ENCODE peak calls at places on chromosomes 3 and 15, in seven cellular contexts. M is mesendoderm, O is neuronal stem cell, S is IMR-90, J is H9, F is mesenchymal stem cell, W is H1. P is an unnamed sample.

GRCh38 chr3:108067768-108068167 is 23.1 kb downstream of the CD47 start:
- DNase-seq in J (no peak), O (no peak), S (peak; percentile 21), F (no peak), W (no peak), M (no peak), P (no peak)

GRCh38 chr3:149395107-149396089 is 17.9 kb upstream of the TM4SF1 start:
- DNase-seq in O (no peak), W (no peak), J (no peak), M (no peak), S (peak; percentile 67), F (no peak), P (no peak)

GRCh38 chr3:113533534-113533892 is 1.2 kb downstream of the SIDT1 start:
- DNase-seq in F (no peak), J (no peak), S (no peak), M (no peak), W (no peak), O (no peak), P (no peak)

GRCh38 chr3:67381667-67382272 is 272.6 kb downstream of the SUCLG2 start:
- DNase-seq in S (peak; percentile 27), F (peak; percentile 30), W (no peak), M (no peak), J (no peak), O (peak; percentile 23), P (no peak)

GRCh38 chr3:69791111-69791510 is 51.8 kb downstream of the MITF start:
- DNase-seq in J (no peak), O (no peak), S (peak; percentile 84), F (peak; percentile 96), M (peak; percentile 20), W (no peak), P (peak; percentile 63)

GRCh38 chr15:39969871-39970270 is 36.0 kb downstream of the EIF2AK4 start:
- DNase-seq in J (no peak), F (peak; percentile 37), W (no peak), M (peak; percentile 18), O (no peak), S (peak; percentile 6), P (no peak)

GRCh38 chr3:46293991-46294833 is 52.0 kb downstream of the CCR3 start:
- DNase-seq in O (no peak), W (no peak), S (no peak), M (no peak), F (no peak), J (no peak), P (no peak)

GRCh38 chr3:81837071-81837593 is 75.7 kb upstream of the GBE1 start:
- DNase-seq in M (no peak), S (no peak), O (no peak), W (no peak), J (no peak), F (no peak), P (peak; percentile 3)

GRCh38 chr3:41120461-41120860 is 78.8 kb upstream of the CTNNB1 start:
- DNase-seq in S (no peak), W (no peak), O (no peak), M (no peak), F (no peak), J (no peak), P (no peak)

GRCh38 chr3:137906985-137907649 is 102.8 kb upstream of the CLDN18 start:
- DNase-seq in M (no peak), F (no peak), S (no peak), O (no peak), J (no peak), W (no peak), P (no peak)

DNA sequence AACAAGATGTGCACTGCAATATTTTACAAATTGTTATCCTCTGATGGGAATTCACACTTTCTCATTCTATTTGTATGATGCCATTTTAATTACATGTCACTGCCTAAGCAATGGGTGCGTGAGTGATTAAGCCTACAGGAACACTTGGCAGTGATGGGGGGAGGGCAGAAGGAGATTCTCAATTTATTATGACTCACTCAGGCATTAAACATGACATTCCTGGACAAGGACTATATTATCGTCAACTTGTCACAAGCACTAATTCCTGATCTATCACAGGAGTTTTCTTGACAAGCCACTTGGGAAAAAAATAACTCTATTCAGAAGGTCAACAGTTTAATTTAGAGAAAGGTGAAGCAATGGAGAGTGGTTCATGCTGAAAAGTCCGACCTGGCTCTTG is 556.8 kb downstream of the NSUN3 start:
- DNase-seq in J (no peak), M (no peak), F (no peak), S (no peak), O (no peak), W (no peak), P (no peak)
- H2AK5ac ChIP-seq in J (no peak overlapping the region), M (no peak overlapping the region), F (no peak overlapping the region), S (no peak overlapping the region), O (no peak overlapping the region), W (no peak overlapping the region), P (no peak overlapping the region)

DNA sequence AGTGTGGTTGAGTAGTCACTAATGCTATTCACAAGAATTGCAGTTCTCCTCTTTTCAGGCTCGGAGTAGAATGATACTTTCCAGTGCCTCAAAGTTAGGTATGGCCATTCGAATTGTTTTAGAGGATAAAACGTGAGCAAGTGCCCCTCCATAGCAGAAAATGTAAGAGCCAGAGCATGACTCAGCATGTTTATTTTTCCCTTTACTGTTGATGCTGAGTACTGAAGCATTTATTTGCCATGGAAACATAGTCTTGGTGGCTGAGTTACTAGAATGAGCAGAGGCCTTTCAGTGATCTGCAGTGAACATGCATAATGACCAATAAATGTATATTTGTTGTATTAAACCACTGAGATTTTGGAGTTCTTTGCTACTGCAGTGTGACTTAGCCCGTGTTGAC is 540.6 kb downstream of the NLGN1 start:
- DNase-seq in W (no peak), F (peak; percentile 79), M (peak; percentile 80), O (no peak), J (no peak), S (peak; percentile 76), P (no peak)
- H2AK5ac ChIP-seq in W (no peak overlapping the region), F (no peak overlapping the region), M (no peak overlapping the region), O (no peak overlapping the region), J (no peak overlapping the region), S (no peak overlapping the region), P (no peak overlapping the region)

DNA sequence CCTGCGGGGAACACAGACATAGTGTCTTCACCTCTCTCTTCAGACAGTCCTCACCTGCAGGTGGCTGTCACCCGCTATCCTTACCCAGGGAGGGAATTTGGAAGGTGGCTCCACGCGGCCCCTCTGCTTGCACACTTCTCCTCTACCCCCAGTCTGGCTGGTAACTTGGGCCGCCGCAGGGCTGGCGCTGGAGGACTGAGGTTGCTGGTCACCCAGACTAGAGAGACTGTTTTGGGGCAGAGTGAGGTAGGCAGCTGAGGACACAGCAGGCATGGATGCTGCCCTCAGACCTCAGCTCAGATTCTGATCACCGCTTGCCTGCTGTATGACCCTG is 12.6 kb upstream of the IQSEC1 start:
- DNase-seq in F (no peak), W (no peak), O (no peak), S (no peak), M (no peak), J (no peak), P (no peak)
- H2AK5ac ChIP-seq in F (no peak overlapping the region), W (no peak overlapping the region), O (peak overlapping the region; percentile 53), S (no peak overlapping the region), M (no peak overlapping the region), J (no peak overlapping the region), P (no peak overlapping the region)

GRCh38 chr3:111509308-111509707 is 32.7 kb upstream of the CD96 start:
- DNase-seq in S (no peak), M (no peak), J (no peak), F (no peak), W (no peak), O (no peak), P (no peak)
- H2AK5ac ChIP-seq in S (no peak overlapping the region), M (no peak overlapping the region), J (no peak overlapping the region), F (no peak overlapping the region), W (no peak overlapping the region), O (no peak overlapping the region), P (no peak overlapping the region)

P was measured in trophoblast cell.